ENCODE peak calls at places on chromosome 2, in ten cellular contexts. J is pancreas, L is spleen, M is body of pancreas, V is tibial nerve, Z is HCT116, O is HepG2, X is neural progenitor cell, K is left ventricle myocardium inferior, A is transverse colon. W is an unnamed sample. For H3K27me3 and H3K36me3, the result is how much of the 10 kb centered on the place peaks cover.

GRCh38 chr2:11778923-11779757 is 32.7 kb downstream of the LPIN1 start:
- DNase-seq in M (peak), J (peak), A (peak), X (peak), K (peak), L (peak), V (peak), Z (peak), O (peak), W (peak)

GRCh38 chr2:181371782-181372292 is 85.3 kb upstream of the ITGA4 start:
- DNase-seq in K (no peak), V (no peak), M (no peak), Z (no peak), O (no peak), A (no peak), X (no peak), J (no peak), L (no peak), W (peak)

GRCh38 chr2:88599527-88599926 is 27.7 kb downstream of the EIF2AK3 start:
- DNase-seq in X (no peak), L (no peak), A (no peak), K (no peak), M (no peak), J (no peak), O (no peak), V (no peak), Z (no peak), W (no peak)

GRCh38 chr2:189579585-189579984 is 1.0 kb downstream of the SLC40A1 start:
- DNase-seq in O (no peak), X (no peak), J (no peak), V (no peak), K (no peak), L (no peak), M (no peak), Z (no peak), A (no peak), W (no peak)

GRCh38 chr2:109609352-109610024 is 4.3 kb downstream of the SEPTIN10 start:
- DNase-seq in Z (peak), L (no peak), J (no peak), X (no peak), V (no peak), A (no peak), O (no peak), M (no peak), K (peak), W (peak)

GRCh38 chr2:45992021-45992745 is 305.0 kb upstream of the EPAS1 start:
- DNase-seq in V (peak), M (peak), K (no peak), Z (no peak), O (peak), A (peak), L (no peak), J (peak), X (no peak), W (peak)

GRCh38 chr2:24360050-24360962 is at the start of gene ITSN2:
- DNase-seq in L (peak), O (peak), A (peak), X (peak), Z (peak), M (peak), J (peak), V (peak), K (peak), W (peak)

GRCh38 chr2:105395691-105396090 is 3.2 kb downstream of the FHL2 start:
- DNase-seq in Z (no peak), X (no peak), M (no peak), V (no peak), K (no peak), O (no peak), A (peak), L (no peak), J (no peak), W (no peak)

GRCh38 chr2:229718057-229718456 is 3.7 kb upstream of the DNER start:
- DNase-seq in K (no peak), J (no peak), X (no peak), Z (no peak), M (no peak), V (no peak), O (no peak), A (no peak), L (no peak), W (no peak)

GRCh38 chr2:102302458-102302857 is 8.9 kb upstream of the IL1RL1 start:
- DNase-seq in Z (no peak), O (no peak), M (no peak), K (no peak), A (no peak), X (no peak), J (no peak), L (no peak), V (no peak), W (no peak)

GRCh38 chr2:102301867-102302362 is 9.4 kb upstream of the IL1RL1 start:
- DNase-seq in O (no peak), V (peak), J (no peak), Z (peak), X (peak), M (no peak), L (no peak), A (peak), K (no peak), W (no peak)

GRCh38 chr2:102304268-102304667 is 7.1 kb upstream of the IL1RL1 start:
- DNase-seq in Z (no peak), O (no peak), X (no peak), J (no peak), V (no peak), K (no peak), M (no peak), A (no peak), L (no peak), W (no peak)

GRCh38 chr2:102304711-102305591 is 6.4 kb upstream of the IL1RL1 start:
- DNase-seq in J (no peak), V (no peak), O (no peak), A (no peak), X (no peak), K (no peak), L (no peak), Z (no peak), M (no peak), W (no peak)

GRCh38 chr2:102303589-102303988 is 7.8 kb upstream of the IL1RL1 start:
- DNase-seq in A (no peak), L (no peak), K (no peak), Z (no peak), V (no peak), M (no peak), J (no peak), X (no peak), O (no peak), W (no peak)
- H3K27me3 ChIP-seq in A (half or more), L (under half), K (under half), Z (under half), V (under half), M (under half), J (under half), X (under half), O (under half), W (under half)

DNA sequence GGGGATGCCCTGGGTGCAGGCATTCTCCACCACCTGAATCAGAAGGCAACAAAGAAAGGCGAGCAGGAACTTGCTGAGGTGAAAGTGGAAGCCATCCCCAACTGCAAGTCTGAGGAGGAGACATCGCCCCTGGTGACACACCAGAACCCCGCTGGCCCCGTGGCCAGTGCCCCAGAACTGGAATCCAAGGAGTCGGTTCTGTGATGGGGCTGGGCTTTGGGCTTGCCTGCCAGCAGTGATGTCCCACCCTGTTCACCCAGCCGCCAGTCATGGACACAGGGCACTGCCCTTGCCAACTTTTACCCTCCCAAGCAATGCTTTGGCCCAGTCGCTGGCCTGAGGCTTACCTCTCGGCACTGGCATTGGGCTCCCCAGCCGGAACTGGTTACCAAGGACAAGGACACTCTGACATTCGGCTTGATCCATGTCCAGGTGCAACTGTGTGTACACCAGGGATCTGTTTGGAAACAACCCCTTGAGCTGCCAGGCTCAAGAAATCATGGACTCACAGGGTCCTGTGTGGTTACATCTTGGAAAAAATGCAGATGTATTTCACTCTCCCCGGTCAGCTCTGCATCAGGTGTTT is 31.8 kb downstream of the SLC1A4 start:
- DNase-seq in K (no peak), J (no peak), V (no peak), M (no peak), A (no peak), X (no peak), Z (no peak), O (no peak), L (no peak), W (no peak)
- H3K36me3 ChIP-seq in K (under half), J (under half), V (half or more), M (under half), A (under half), X (under half), Z (under half), O (under half), L (under half), W (under half)

DNA sequence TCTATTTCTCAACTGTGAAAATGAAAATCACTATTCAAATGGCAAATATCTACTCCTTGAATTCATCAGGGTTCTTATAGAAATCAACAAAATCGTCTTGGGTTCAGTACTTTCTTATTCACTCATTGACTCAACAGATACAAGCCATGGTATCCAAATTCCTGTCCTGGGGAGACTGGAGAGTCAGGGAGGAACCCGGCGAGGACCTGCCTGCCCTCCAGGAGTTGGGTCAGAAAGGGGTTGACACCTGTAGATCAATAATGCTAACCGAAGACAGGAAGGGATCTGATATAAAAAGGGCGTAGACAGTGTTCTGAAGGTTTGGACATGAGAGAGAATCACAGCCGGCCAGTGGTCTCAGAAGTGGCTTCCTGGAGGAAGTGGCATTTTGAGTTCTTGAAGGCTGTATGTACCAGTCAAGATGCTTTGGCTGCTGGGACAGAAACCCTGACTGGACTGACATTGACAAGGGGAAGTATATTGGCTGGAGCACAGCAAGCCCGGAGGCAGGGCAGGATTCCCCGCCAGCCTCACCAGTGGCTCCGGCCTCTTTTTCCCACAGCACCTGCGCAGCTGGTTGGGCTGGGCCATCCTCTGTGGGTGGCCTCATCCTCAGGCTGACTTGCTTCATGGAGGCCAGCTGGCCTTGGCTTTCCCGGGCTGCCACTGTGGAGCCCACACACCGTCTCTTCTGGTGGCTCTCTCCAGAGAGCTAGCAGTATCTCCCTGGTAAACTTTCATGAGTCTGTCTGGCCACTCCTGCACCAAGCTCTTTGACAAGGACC is 3.0 kb downstream of the LRRFIP1 start:
- DNase-seq in A (no peak), Z (no peak), X (no peak), M (no peak), L (no peak), O (no peak), V (no peak), K (no peak), J (no peak), W (peak)
- H3K27me3 ChIP-seq in A (under half), Z (under half), X (under half), M (under half), L (under half), O (under half), V (under half), K (under half), J (under half), W (under half)

GRCh38 chr2:47719099-47719498 is 63.8 kb upstream of the MSH6 start:
- DNase-seq in K (no peak), V (no peak), L (no peak), X (no peak), J (no peak), Z (no peak), O (no peak), M (no peak), A (no peak), W (no peak)
- H3K36me3 ChIP-seq in K (under half), V (under half), L (under half), X (under half), J (under half), Z (under half), O (under half), M (under half), A (under half), W (under half)

GRCh38 chr2:176130153-176130916 is 830 bp downstream of the HOXD8 start:
- DNase-seq in L (peak), J (no peak), Z (no peak), X (peak), A (peak), V (peak), M (no peak), O (no peak), K (no peak), W (peak)
- H3K27me3 ChIP-seq in L (half or more), J (under half), Z (under half), X (half or more), A (half or more), V (half or more), M (half or more), O (under half), K (half or more), W (under half)

GRCh38 chr2:86455181-86455580 is 14.0 kb downstream of the KDM3A start:
- DNase-seq in X (no peak), M (no peak), J (no peak), L (no peak), Z (no peak), O (no peak), K (no peak), A (no peak), V (no peak), W (no peak)
- H3K36me3 ChIP-seq in X (under half), M (under half), J (under half), L (half or more), Z (under half), O (under half), K (half or more), A (half or more), V (half or more), W (half or more)

DNA sequence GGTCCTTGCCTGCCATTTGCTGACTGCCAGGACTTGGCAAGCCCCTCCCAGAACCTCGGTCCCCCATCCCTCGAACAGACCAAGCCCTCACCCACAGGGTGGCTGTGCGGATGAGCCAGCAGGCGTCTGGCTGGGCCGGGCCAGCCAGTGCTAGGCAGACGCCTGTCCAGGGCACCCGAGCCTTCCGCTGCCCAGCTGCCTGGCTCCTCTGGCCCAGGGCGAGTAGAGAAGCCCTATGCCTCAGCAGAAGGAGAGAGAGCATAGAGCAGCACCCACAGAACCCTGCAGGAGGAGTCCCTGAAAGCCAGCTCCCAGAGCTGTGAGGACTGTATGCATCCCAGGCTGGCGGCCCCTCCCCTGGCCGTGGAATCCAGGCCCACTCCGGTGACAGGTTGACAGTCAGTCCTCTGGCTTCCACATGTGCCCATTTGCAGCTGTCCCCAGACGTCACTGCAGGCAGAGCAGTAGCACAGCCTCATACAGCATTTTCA is 62.1 kb upstream of the GLI2 start:
- DNase-seq in L (no peak), K (no peak), X (no peak), V (no peak), M (no peak), J (no peak), A (no peak), Z (no peak), O (no peak), W (no peak)
- H3K27me3 ChIP-seq in L (half or more), K (half or more), X (half or more), V (under half), M (under half), J (under half), A (under half), Z (under half), O (under half), W (under half)

DNA sequence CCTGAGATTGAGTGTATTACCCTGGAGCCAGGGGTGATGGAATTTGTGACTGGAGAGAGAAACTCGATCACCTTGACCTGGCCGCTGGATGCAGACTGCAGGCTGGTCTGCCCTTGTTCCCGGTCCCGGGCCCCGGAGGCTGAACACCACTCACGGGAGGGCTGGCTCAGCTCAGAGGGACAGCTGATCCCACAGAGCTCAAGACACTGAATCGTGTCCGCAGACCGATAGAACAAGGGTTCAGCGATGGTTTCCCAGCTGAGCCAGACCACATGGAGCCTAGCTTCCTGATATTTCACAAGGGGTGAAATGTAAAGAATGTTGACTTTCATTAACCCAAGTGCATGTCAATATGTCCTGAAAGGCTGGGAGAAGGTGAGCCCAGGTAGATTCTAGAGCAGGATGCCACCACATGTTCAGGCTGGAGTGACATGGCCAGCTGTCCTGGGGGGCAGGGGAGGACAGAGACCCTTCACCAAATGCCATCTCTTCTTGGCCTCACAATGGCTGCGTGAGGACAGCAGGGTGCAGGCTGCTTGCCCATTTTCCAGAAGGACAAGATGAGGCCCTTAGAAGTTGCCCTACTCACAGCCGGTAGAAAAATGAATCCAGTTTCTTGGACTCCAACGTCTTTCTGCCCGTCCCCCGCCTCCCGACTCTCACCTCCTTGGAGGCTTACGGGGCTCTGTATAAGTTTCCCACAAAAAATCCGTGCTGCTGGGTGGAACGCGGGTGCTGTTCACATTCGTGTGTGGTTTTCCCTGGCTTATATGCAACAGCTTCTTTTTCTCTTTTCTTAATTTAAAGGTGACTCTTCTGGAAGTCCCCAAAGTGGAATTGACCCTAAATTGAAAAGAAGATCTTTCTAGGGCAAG is 50.9 kb downstream of the DDX1 start:
- DNase-seq in O (peak), J (no peak), L (no peak), A (no peak), M (no peak), V (no peak), X (no peak), K (no peak), Z (no peak), W (no peak)
- H3K36me3 ChIP-seq in O (under half), J (under half), L (under half), A (under half), M (under half), V (under half), X (under half), K (under half), Z (under half), W (under half)